ENCODE peak calls at places on chromosomes 7 and 10, in six cellular contexts. E is neuronal stem cell, P is IMR-90, Q is mesendoderm, W is mesenchymal stem cell, N is H1. I is an unnamed sample.

GRCh38 chr10:70683601-70684329 is 11.5 kb downstream of the ADAMTS14 start:
- DNase-seq in W (no peak), Q (no peak), P (no peak), E (no peak), N (no peak), I (no peak)

GRCh38 chr7:41097501-41097900 is 605.4 kb downstream of the INHBA start:
- DNase-seq in P (peak), Q (no peak), W (peak), N (no peak), E (no peak), I (no peak)

GRCh38 chr7:157875230-157876179 is 538.7 kb downstream of the DNAJB6 start:
- DNase-seq in N (no peak), W (no peak), P (no peak), E (peak), Q (peak), I (no peak)

GRCh38 chr10:124642076-124642710 is 102.0 kb downstream of the FAM53B start:
- DNase-seq in E (no peak), N (no peak), Q (no peak), W (no peak), P (no peak), I (no peak)

GRCh38 chr7:82624337-82624736 is 180.8 kb upstream of the CACNA2D1 start:
- DNase-seq in P (peak), N (no peak), Q (no peak), W (peak), E (no peak), I (no peak)

GRCh38 chr10:104300736-104301292 is 31.8 kb downstream of the GSTO2 start:
- DNase-seq in P (peak), E (no peak), W (peak), Q (peak), N (no peak), I (peak)

GRCh38 chr10:62049815-62050626 is 148.5 kb downstream of the ARID5B start:
- DNase-seq in P (no peak), W (peak), Q (no peak), N (no peak), E (no peak), I (peak)

GRCh38 chr10:71666607-71667373 is 52.8 kb downstream of the C10orf105 start:
- DNase-seq in Q (no peak), N (no peak), W (no peak), E (no peak), P (no peak), I (no peak)

GRCh38 chr7:33895025-33895804 is 10.1 kb upstream of the BMPER start:
- DNase-seq in N (peak), P (peak), E (peak), W (peak), Q (peak), I (peak)

GRCh38 chr10:97463363-97464132 is 17.6 kb downstream of the ZDHHC16 start:
- DNase-seq in Q (peak), N (no peak), W (peak), P (peak), E (peak), I (peak)

GRCh38 chr7:112160130-112160770 is 45.9 kb downstream of the DOCK4 start:
- DNase-seq in E (no peak), W (peak), P (peak), N (no peak), Q (peak), I (no peak)
- H2BK120ac ChIP-seq in E (no peak), W (no peak), P (no peak), N (no peak), Q (no peak), I (no peak)

DNA sequence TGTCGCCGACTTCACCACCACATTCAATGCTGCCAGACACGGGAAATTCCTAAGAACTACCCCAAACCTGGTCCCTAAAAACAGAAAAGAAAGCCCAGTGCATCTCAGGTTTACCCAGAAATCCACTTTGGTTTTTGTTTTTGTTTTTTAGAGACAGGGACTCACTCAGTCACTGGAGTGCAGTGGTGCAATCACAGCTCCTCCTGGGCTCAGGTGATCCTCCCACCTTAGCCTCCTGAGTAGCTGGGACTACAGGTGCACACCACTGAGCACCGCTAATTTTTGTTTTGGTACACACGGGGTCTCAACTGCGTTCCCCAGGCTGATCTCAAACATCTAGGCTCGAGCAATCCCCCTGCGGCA is 22.8 kb downstream of the MAD1L1 start:
- DNase-seq in W (no peak), E (no peak), P (no peak), Q (no peak), N (no peak), I (no peak)
- H3K4me2 ChIP-seq in W (no peak), E (no peak), P (no peak), Q (no peak), N (no peak), I (no peak)

DNA sequence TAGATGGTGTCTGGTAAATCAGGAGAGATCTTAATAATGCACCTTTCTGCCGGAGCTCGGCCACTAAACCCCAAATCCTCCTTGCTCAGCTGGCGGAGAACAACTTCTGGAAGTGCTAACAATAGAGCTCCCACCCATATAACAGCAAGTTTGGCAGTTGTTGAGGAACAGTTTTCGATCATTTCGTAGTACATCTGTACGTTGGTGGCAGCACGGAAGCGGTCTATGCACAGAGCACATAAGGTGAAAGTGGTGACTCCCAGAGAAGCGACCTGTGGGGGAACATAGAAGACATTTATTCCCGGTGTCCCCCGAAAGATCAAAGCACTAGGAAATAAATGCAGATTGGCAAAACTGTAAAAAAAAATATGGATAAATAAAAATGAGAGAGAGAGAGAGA is 18.5 kb downstream of the GPR37 start:
- DNase-seq in N (no peak), W (no peak), P (no peak), E (no peak), Q (no peak), I (no peak)
- H3K4me3 ChIP-seq in N (no peak), W (no peak), P (no peak), E (no peak), Q (no peak), I (no peak)

GRCh38 chr7:150400779-150401423 is 21.8 kb downstream of the ZNF775 start:
- DNase-seq in W (no peak), N (no peak), P (no peak), Q (peak), E (no peak), I (peak)
- H2BK120ac ChIP-seq in W (no peak), N (peak), P (no peak), Q (no peak), E (no peak), I (peak)

GRCh38 chr7:56046728-56047445 is 4.4 kb downstream of the PSPH start:
- DNase-seq in P (peak), W (peak), Q (no peak), N (no peak), E (no peak), I (no peak)
- H3K4me2 ChIP-seq in P (peak), W (no peak), Q (no peak), N (no peak), E (no peak), I (no peak)

GRCh38 chr10:88081457-88082054 is 218.1 kb downstream of the PTEN start:
- DNase-seq in N (no peak), P (no peak), W (no peak), Q (no peak), E (no peak), I (no peak)
- H3K4me3 ChIP-seq in N (no peak), P (no peak), W (no peak), Q (no peak), E (no peak), I (no peak)